ENCODE peak calls at places on chromosomes 12 and 14, in five cellular contexts. M is lung, Y is omental fat pad, O is type B pancreatic cell, T is colonic mucosa. E is an unnamed sample.

GRCh38 chr12:78406776-78407335 is 457.7 kb upstream of the SYT1 start:
- DNase-seq in M (no peak), Y (no peak), O (no peak), T (no peak), E (no peak)

GRCh38 chr14:50839048-50839447 is 8.1 kb upstream of the NIN start:
- DNase-seq in M (no peak), Y (no peak), O (no peak), T (no peak), E (no peak)

GRCh38 chr12:54967461-54967860 is 17.1 kb downstream of the TESPA1 start:
- DNase-seq in M (no peak), Y (no peak), O (no peak), T (no peak), E (no peak)

GRCh38 chr12:93509506-93509905 is 42.2 kb downstream of the MRPL42 start:
- DNase-seq in M (no peak), Y (no peak), O (no peak), T (no peak), E (no peak)

GRCh38 chr12:54216580-54217308 is 28.0 kb upstream of the SMUG1 start:
- DNase-seq in M (peak), Y (no peak), O (peak), T (peak), E (peak)

GRCh38 chr14:51616724-51617409 is 34.8 kb upstream of the FRMD6 start:
- DNase-seq in M (peak), Y (no peak), O (no peak), T (no peak), E (no peak)

GRCh38 chr12:58248599-58248998 is 307.2 kb downstream of the ATP23 start:
- DNase-seq in M (no peak), Y (no peak), O (no peak), T (no peak), E (no peak)

GRCh38 chr12:68462799-68463198 is 130.6 kb upstream of the MDM1 start:
- DNase-seq in M (no peak), Y (no peak), O (no peak), T (no peak), E (no peak)

GRCh38 chr14:68474741-68475140 is 318.1 kb downstream of the ZFP36L1 start:
- DNase-seq in M (no peak), Y (no peak), O (no peak), T (no peak), E (no peak)

GRCh38 chr12:92210062-92210461 is 64.4 kb upstream of the BTG1 start:
- DNase-seq in M (no peak), Y (no peak), O (no peak), T (no peak), E (no peak)

GRCh38 chr12:129357233-129357632 is 504.0 kb downstream of the GLT1D1 start:
- DNase-seq in M (no peak), Y (no peak), O (no peak), T (no peak), E (no peak)

GRCh38 chr14:67815573-67816235 is 686 bp downstream of the ZFYVE26 start:
- DNase-seq in M (no peak), Y (no peak), O (no peak), T (no peak), E (no peak)

GRCh38 chr14:75715926-75716780 is 55.1 kb downstream of the TTLL5 start:
- DNase-seq in M (no peak), Y (no peak), O (no peak), T (no peak), E (no peak)

GRCh38 chr14:61973981-61974380 is 211.8 kb downstream of the SNAPC1 start:
- DNase-seq in M (no peak), Y (no peak), O (no peak), T (no peak), E (no peak)

GRCh38 chr14:96383445-96383844 is 8.5 kb upstream of the AK7 start:
- DNase-seq in M (no peak), Y (no peak), O (no peak), T (no peak), E (no peak)

GRCh38 chr14:98871796-98872195 is 400.2 kb downstream of the BCL11B start:
- DNase-seq in M (no peak), Y (no peak), O (no peak), T (no peak), E (no peak)

GRCh38 chr14:56816575-56817391 is 6.5 kb upstream of the OTX2 start:
- DNase-seq in M (no peak), Y (no peak), O (no peak), T (no peak), E (no peak)

GRCh38 chr12:109939504-109939903 is 39.4 kb downstream of the TCHP start:
- DNase-seq in M (no peak), Y (no peak), O (no peak), T (no peak), E (no peak)

GRCh38 chr14:105974902-105975301 is 448.5 kb downstream of the TMEM121 start:
- DNase-seq in M (no peak), Y (no peak), O (no peak), T (no peak), E (no peak)

GRCh38 chr12:66688836-66689439 is 10.1 kb upstream of the GRIP1 start:
- DNase-seq in M (no peak), Y (no peak), O (no peak), T (peak), E (peak)

GRCh38 chr12:41509655-41510054 is 321.5 kb downstream of the PDZRN4 start:
- DNase-seq in M (no peak), Y (no peak), O (no peak), T (no peak), E (no peak)

GRCh38 chr14:77524536-77524935 is 25.9 kb upstream of the ISM2 start:
- DNase-seq in M (no peak), Y (no peak), O (no peak), T (no peak), E (no peak)

GRCh38 chr12:23008613-23009012 is 383.6 kb downstream of the ETNK1 start:
- DNase-seq in M (no peak), Y (no peak), O (no peak), T (no peak), E (no peak)

GRCh38 chr12:121992059-121992879 is 29.4 kb upstream of the BCL7A start:
- DNase-seq in M (peak), Y (no peak), O (no peak), T (no peak), E (no peak)

GRCh38 chr14:75236897-75237296 is 41.7 kb upstream of the FOS start:
- DNase-seq in M (no peak), Y (no peak), O (no peak), T (no peak), E (no peak)

GRCh38 chr12:56661560-56661959 is 15.8 kb upstream of the ATP5F1B start:
- DNase-seq in M (no peak), Y (no peak), O (no peak), T (no peak), E (no peak)

GRCh38 chr14:96104469-96105057 is 65.4 kb downstream of the C14orf132 start:
- DNase-seq in M (peak), Y (peak), O (no peak), T (peak), E (no peak)

GRCh38 chr14:83006071-83006670 is 1472.5 kb upstream of the SEL1L start:
- DNase-seq in M (peak), Y (no peak), O (no peak), T (no peak), E (no peak)

GRCh38 chr12:108177131-108177530 is 48.0 kb downstream of the WSCD2 start:
- DNase-seq in M (no peak), Y (no peak), O (no peak), T (no peak), E (no peak)

GRCh38 chr12:25926536-25926935 is 31.9 kb upstream of the RASSF8 start:
- DNase-seq in M (no peak), Y (no peak), O (no peak), T (no peak), E (no peak)

GRCh38 chr14:37172024-37172869 is at the start of gene SLC25A21:
- DNase-seq in M (peak), Y (no peak), O (peak), T (peak), E (peak)

GRCh38 chr14:85010186-85010585 is 519.8 kb upstream of the FLRT2 start:
- DNase-seq in M (no peak), Y (no peak), O (no peak), T (no peak), E (no peak)

GRCh38 chr12:32822344-32822743 is 66.6 kb upstream of the YARS2 start:
- DNase-seq in M (no peak), Y (no peak), O (no peak), T (no peak), E (no peak)

GRCh38 chr12:75825686-75826085 is 205.9 kb downstream of the PHLDA1 start:
- DNase-seq in M (no peak), Y (no peak), O (no peak), T (no peak), E (no peak)

GRCh38 chr12:63353559-63353958 is 202.6 kb upstream of the AVPR1A start:
- DNase-seq in M (no peak), Y (no peak), O (no peak), T (no peak), E (no peak)

GRCh38 chr12:105698047-105698446 is 367.6 kb downstream of the C12orf75 start:
- DNase-seq in M (no peak), Y (no peak), O (no peak), T (no peak), E (no peak)

GRCh38 chr14:69682607-69683263 is 71.3 kb downstream of the SUSD6 start:
- DNase-seq in M (no peak), Y (no peak), O (no peak), T (no peak), E (no peak)

GRCh38 chr12:23880988-23881387 is 68.5 kb downstream of the SOX5 start:
- DNase-seq in M (no peak), Y (no peak), O (no peak), T (no peak), E (no peak)

GRCh38 chr14:101982621-101983020 is 18.2 kb downstream of the DYNC1H1 start:
- DNase-seq in M (no peak), Y (no peak), O (no peak), T (no peak), E (no peak)
- TF ChIP-seq CTCF in M (no peak), Y (no peak), O (no peak), T (no peak), E (no peak)

GRCh38 chr12:97288526-97288925 is 174.1 kb upstream of the RMST start:
- DNase-seq in M (no peak), Y (no peak), O (no peak), T (no peak), E (no peak)

DNA sequence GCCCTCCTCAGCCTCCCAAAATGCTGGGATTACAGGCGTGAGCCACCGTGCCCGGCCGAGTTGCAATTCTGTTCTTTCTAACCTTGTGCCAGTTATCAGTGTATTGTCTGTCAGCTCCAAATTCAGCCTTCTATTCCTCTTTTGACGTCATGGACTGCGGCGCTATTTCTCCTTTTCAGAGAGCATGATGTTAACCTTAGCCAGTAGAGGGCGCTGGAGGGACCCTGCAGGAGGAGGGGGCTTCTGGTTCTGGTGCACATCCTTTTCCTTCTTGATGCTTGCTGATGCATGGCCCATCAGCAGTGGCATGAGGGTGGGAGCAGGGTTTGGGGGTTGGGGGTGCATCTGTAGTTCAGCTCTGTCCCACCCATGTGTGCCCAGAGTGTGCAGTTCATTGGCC is 179.3 kb upstream of the RMST start:
- DNase-seq in M (no peak), Y (no peak), O (no peak), T (no peak), E (no peak)
- TF ChIP-seq CTCF in M (no peak), Y (no peak), O (peak), T (no peak), E (no peak)

DNA sequence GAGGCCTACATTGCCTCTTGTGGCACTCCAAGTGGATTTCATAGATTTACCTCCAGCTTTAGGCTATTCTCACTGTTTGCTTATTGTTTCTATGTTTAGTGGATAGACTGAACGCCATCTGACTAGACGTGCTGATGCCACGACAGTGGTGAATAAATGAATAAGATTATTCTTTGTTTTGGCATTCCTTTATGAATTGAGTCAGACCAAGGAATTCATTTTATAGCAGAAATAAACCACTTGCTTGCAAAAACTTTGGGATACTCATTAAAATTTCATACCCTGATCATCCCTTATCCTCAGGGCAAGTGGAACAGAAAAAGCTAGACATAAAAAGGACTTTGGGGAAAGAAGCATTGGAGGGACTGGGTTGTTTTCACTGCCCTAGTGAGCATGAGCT is 71.7 kb upstream of the FERMT2 start:
- DNase-seq in M (no peak), Y (no peak), O (no peak), T (no peak), E (no peak)
- TF ChIP-seq CTCF in M (no peak), Y (no peak), O (no peak), T (no peak), E (no peak)

GRCh38 chr14:102280376-102280962 is 24.5 kb downstream of the MOK start:
- DNase-seq in M (no peak), Y (no peak), O (no peak), T (no peak), E (no peak)

GRCh38 chr14:102277874-102278630 is 26.9 kb downstream of the MOK start:
- DNase-seq in M (no peak), Y (no peak), O (no peak), T (no peak), E (no peak)

GRCh38 chr14:102279688-102280348 is 25.1 kb downstream of the MOK start:
- DNase-seq in M (peak), Y (no peak), O (no peak), T (no peak), E (no peak)

GRCh38 chr14:102278631-102278935 is 26.4 kb downstream of the MOK start:
- DNase-seq in M (no peak), Y (no peak), O (no peak), T (no peak), E (no peak)

DNA sequence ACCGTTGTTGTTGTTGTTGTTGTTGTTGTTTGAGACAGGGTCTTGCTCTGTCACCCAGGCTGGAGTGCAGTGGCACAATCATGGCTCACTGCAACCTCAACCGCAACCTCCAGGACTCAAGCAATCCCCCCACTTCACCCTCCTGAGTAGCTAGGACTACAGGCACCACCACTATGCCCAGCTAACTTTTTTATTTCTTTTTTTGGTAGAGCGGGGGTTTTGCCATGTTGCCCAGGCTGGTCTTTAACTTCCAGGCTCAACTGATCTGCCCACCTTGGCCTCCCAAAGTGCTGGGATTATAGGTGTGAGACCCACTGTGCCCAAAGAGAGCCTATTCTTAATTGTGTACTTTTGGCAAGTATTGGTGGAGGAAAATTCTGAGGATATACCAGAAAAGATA is 25.7 kb downstream of the MOK start:
- DNase-seq in M (no peak), Y (no peak), O (no peak), T (no peak), E (no peak)
- TF ChIP-seq CTCF in M (no peak), Y (no peak), O (no peak), T (no peak), E (no peak)

GRCh38 chr14:55373784-55374725 is 37.6 kb downstream of the ATG14 start:
- DNase-seq in M (no peak), Y (no peak), O (no peak), T (no peak), E (no peak)

GRCh38 chr14:55381040-55381439 is 30.6 kb downstream of the ATG14 start:
- DNase-seq in M (no peak), Y (no peak), O (no peak), T (no peak), E (no peak)

GRCh38 chr14:55381561-55381960 is 30.1 kb downstream of the ATG14 start:
- DNase-seq in M (no peak), Y (no peak), O (no peak), T (no peak), E (no peak)

GRCh38 chr14:55374771-55375170 is 36.9 kb downstream of the ATG14 start:
- DNase-seq in M (no peak), Y (no peak), O (no peak), T (no peak), E (no peak)

GRCh38 chr14:55377236-55377635 is 34.4 kb downstream of the ATG14 start:
- DNase-seq in M (no peak), Y (no peak), O (no peak), T (no peak), E (no peak)
- TF ChIP-seq CTCF in M (no peak), Y (no peak), O (no peak), T (no peak), E (no peak)

GRCh38 chr12:90987520-90987919 is 17.3 kb downstream of the EPYC start:
- DNase-seq in M (no peak), Y (no peak), O (no peak), T (no peak), E (no peak)
- TF ChIP-seq CTCF in M (no peak), Y (no peak), O (peak), T (no peak), E (peak)

GRCh38 chr14:25837431-25837950 is 760.3 kb downstream of the NOVA1 start:
- DNase-seq in M (no peak), Y (no peak), O (no peak), T (no peak), E (no peak)

GRCh38 chr14:25836647-25837046 is 761.2 kb downstream of the NOVA1 start:
- DNase-seq in M (no peak), Y (no peak), O (no peak), T (no peak), E (no peak)

GRCh38 chr14:25828562-25828961 is 769.3 kb downstream of the NOVA1 start:
- DNase-seq in M (no peak), Y (no peak), O (no peak), T (no peak), E (no peak)

GRCh38 chr14:25833341-25834121 is 764.3 kb downstream of the NOVA1 start:
- DNase-seq in M (no peak), Y (no peak), O (no peak), T (peak), E (peak)
- TF ChIP-seq CTCF in M (no peak), Y (no peak), O (peak), T (peak), E (peak)

E was measured in mesothelial cell of epicardium.